ENCODE peak calls at places on chromosome 1, in eight cellular contexts. P is NCI-H774; K is mucosa of gallbladder; C is NCI-H69; W is NCI-H1694; G is fibroblast of villous mesenchyme; U is activated CD8-positive, alpha-beta memory T cell treated with anti-CD3 and anti-CD28 coated beads for 24 hours; Z is posterior cingulate gyrus. S is an unnamed sample.

GRCh38 chr1:192284927-192285326 is 31.9 kb upstream of the RGS21 start:
- DNase-seq in W (no peak), Z (no peak), G (no peak), C (no peak), U (no peak), K (no peak), P (no peak), S (no peak)

GRCh38 chr1:228012555-228012954 is 5.8 kb downstream of the WNT3A start:
- DNase-seq in W (no peak), U (no peak), K (no peak), G (no peak), C (no peak), P (no peak), Z (no peak), S (no peak)

GRCh38 chr1:201754353-201754752 is 74.6 kb upstream of the IPO9 start:
- DNase-seq in C (no peak), P (no peak), K (no peak), G (no peak), W (no peak), U (no peak), Z (no peak), S (no peak)

GRCh38 chr1:155136728-155137127 is 1.1 kb downstream of the SLC50A1 start:
- DNase-seq in U (peak; percentile 67), C (peak; percentile 29), Z (no peak), W (no peak), K (no peak), P (no peak), G (no peak), S (no peak)

GRCh38 chr1:11984559-11984958 is 4.3 kb downstream of the MFN2 start:
- DNase-seq in U (no peak), K (no peak), G (peak; percentile 54), Z (no peak), P (no peak), W (no peak), C (no peak), S (no peak)

GRCh38 chr1:160045653-160046052 is 13.9 kb upstream of the PIGM start:
- DNase-seq in Z (no peak), W (no peak), G (no peak), C (peak; percentile 29), P (no peak), K (no peak), U (no peak), S (no peak)

GRCh38 chr1:67966666-67967009 is 83.8 kb downstream of the DIRAS3 start:
- DNase-seq in G (no peak), K (no peak), U (no peak), C (no peak), P (no peak), W (no peak), Z (no peak), S (no peak)

GRCh38 chr1:14168663-14169062 is 429.8 kb upstream of the KAZN start:
- DNase-seq in C (no peak), Z (no peak), U (no peak), W (no peak), K (no peak), G (no peak), P (no peak), S (no peak)

GRCh38 chr1:2185880-2186855 is 8.4 kb downstream of the FAAP20 start:
- DNase-seq in W (no peak), Z (no peak), G (no peak), U (no peak), P (no peak), K (no peak), C (no peak), S (no peak)

GRCh38 chr1:28338897-28339296 is 10.1 kb downstream of the MED18 start:
- DNase-seq in Z (no peak), C (no peak), G (no peak), K (no peak), P (no peak), W (no peak), U (no peak), S (no peak)

GRCh38 chr1:172450524-172450885 is 6.6 kb upstream of the PIGC start:
- DNase-seq in U (no peak), C (peak; percentile 72), W (no peak), G (no peak), P (peak; percentile 14), K (no peak), Z (no peak), S (no peak)

GRCh38 chr1:161020573-161021167 is at the start of gene F11R:
- DNase-seq in C (peak; percentile 91), W (peak; percentile 48), U (no peak), Z (no peak), P (no peak), K (no peak), G (peak; percentile 49), S (peak; percentile 21)

GRCh38 chr1:155030243-155030795 is 3.3 kb downstream of the DCST2 start:
- DNase-seq in C (no peak), K (no peak), W (no peak), U (no peak), G (no peak), P (no peak), Z (no peak), S (peak; percentile 70)

S was measured in head of caudate nucleus.